ENCODE peak calls at places on chromosomes 11 and 22, in six cellular contexts. X is kidney, D is AG09319, Y is foreskin keratinocyte, N is endothelial cell, F is gastrocnemius medialis. Q is an unnamed sample.

GRCh38 chr22:43464809-43465208 is 53.0 kb downstream of the MPPED1 start:
- DNase-seq in X (no peak), D (no peak), Y (no peak), N (no peak), F (no peak), Q (no peak)

GRCh38 chr11:129435499-129436245 is 60.0 kb downstream of the BARX2 start:
- DNase-seq in X (no peak), D (no peak), Y (peak), N (no peak), F (no peak), Q (no peak)

GRCh38 chr22:42922374-42923177 is 65.5 kb upstream of the ARFGAP3 start:
- DNase-seq in X (no peak), D (no peak), Y (no peak), N (no peak), F (no peak), Q (peak)

GRCh38 chr22:49954991-49955580 is 5.5 kb upstream of the PIM3 start:
- DNase-seq in X (peak), D (no peak), Y (no peak), N (no peak), F (no peak), Q (no peak)

GRCh38 chr11:45262900-45263299 is 23.2 kb downstream of the SYT13 start:
- DNase-seq in X (no peak), D (no peak), Y (no peak), N (no peak), F (no peak), Q (no peak)

GRCh38 chr22:22425366-22425765 is 83.2 kb downstream of the ZNF280B start:
- DNase-seq in X (no peak), D (no peak), Y (no peak), N (no peak), F (no peak), Q (no peak)

GRCh38 chr22:27185099-27185709 is 527.8 kb downstream of the MIAT start:
- DNase-seq in X (no peak), D (no peak), Y (no peak), N (no peak), F (no peak), Q (no peak)

GRCh38 chr22:32531228-32531627 is 56.6 kb downstream of the FBXO7 start:
- DNase-seq in X (peak), D (no peak), Y (no peak), N (no peak), F (no peak), Q (no peak)

GRCh38 chr11:120224386-120224785 is 13.6 kb downstream of the OAF start:
- DNase-seq in X (no peak), D (no peak), Y (no peak), N (no peak), F (no peak), Q (no peak)

GRCh38 chr11:75345455-75346224 is 5.8 kb downstream of the ARRB1 start:
- DNase-seq in X (peak), D (no peak), Y (no peak), N (no peak), F (no peak), Q (no peak)

GRCh38 chr11:66841861-66842260 is 1.4 kb upstream of the RCE1 start:
- DNase-seq in X (peak), D (no peak), Y (no peak), N (no peak), F (no peak), Q (no peak)

GRCh38 chr11:11618973-11619435 is 2.8 kb downstream of the GALNT18 start:
- DNase-seq in X (no peak), D (no peak), Y (no peak), N (peak), F (no peak), Q (no peak)

GRCh38 chr22:30636226-30637077 is 871 bp downstream of the SLC35E4 start:
- DNase-seq in X (peak), D (no peak), Y (peak), N (peak), F (peak), Q (no peak)

GRCh38 chr11:130692220-130692619 is 224.1 kb downstream of the SNX19 start:
- DNase-seq in X (no peak), D (no peak), Y (no peak), N (no peak), F (no peak), Q (no peak)

GRCh38 chr11:48109046-48109666 is 107.5 kb upstream of the OR4B1 start:
- DNase-seq in X (no peak), D (peak), Y (no peak), N (no peak), F (no peak), Q (no peak)

GRCh38 chr11:11998091-11998781 is 10.2 kb downstream of the DKK3 start:
- DNase-seq in X (no peak), D (peak), Y (peak), N (no peak), F (no peak), Q (no peak)

GRCh38 chr11:12269446-12270214 is 107.7 kb upstream of the PARVA start:
- DNase-seq in X (no peak), D (no peak), Y (no peak), N (no peak), F (no peak), Q (no peak)

GRCh38 chr22:31945971-31946680 is 1.8 kb downstream of the YWHAH start:
- DNase-seq in X (no peak), D (no peak), Y (no peak), N (no peak), F (no peak), Q (peak)

GRCh38 chr11:35678471-35678870 is 15.9 kb downstream of the TRIM44 start:
- DNase-seq in X (no peak), D (no peak), Y (no peak), N (no peak), F (no peak), Q (no peak)

GRCh38 chr11:3901249-3902025 is 46.0 kb downstream of the STIM1 start:
- DNase-seq in X (no peak), D (no peak), Y (no peak), N (no peak), F (no peak), Q (no peak)

GRCh38 chr11:11426226-11426915 is 73.3 kb upstream of the CSNK2A3 start:
- DNase-seq in X (no peak), D (no peak), Y (no peak), N (no peak), F (no peak), Q (no peak)

GRCh38 chr22:46238541-46238940 is 11.6 kb downstream of the CDPF1 start:
- DNase-seq in X (no peak), D (no peak), Y (no peak), N (no peak), F (peak), Q (no peak)

GRCh38 chr11:126518996-126519351 is 163.5 kb downstream of the ST3GAL4 start:
- DNase-seq in X (no peak), D (no peak), Y (no peak), N (no peak), F (no peak), Q (no peak)

GRCh38 chr11:11505701-11506100 is 116.1 kb downstream of the GALNT18 start:
- DNase-seq in X (no peak), D (no peak), Y (no peak), N (no peak), F (no peak), Q (no peak)

GRCh38 chr11:128737704-128738103 is 43.8 kb downstream of the FLI1 start:
- DNase-seq in X (no peak), D (no peak), Y (no peak), N (no peak), F (no peak), Q (no peak)

DNA sequence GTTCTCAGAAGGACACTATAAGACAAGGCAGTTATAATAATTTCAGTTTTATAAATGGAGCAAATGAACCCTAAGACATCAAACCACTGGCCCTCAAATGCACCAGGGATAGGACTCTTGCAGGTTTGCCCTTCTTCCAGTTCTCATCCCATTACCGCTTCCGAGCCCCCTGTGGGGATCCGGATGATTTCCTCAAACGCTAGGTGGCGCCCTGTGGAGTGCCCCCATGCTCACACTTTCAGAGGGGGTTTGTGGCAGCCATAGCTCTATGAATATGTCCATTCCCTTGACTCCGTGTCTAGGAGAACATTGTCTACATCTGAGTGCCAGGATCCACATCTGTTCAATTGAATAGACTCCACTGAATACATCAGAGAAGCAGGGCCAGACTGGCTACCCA is 816.3 kb downstream of the NTM start:
- DNase-seq in X (no peak), D (no peak), Y (no peak), N (peak), F (no peak), Q (no peak)
- TF ChIP-seq CTCF in X (no peak), D (peak), Y (peak), N (peak), F (no peak), Q (peak)

GRCh38 chr11:1230456-1231395 is 7.9 kb downstream of the MUC5B start:
- DNase-seq in X (peak), D (no peak), Y (no peak), N (no peak), F (no peak), Q (peak)
- TF ChIP-seq CTCF in X (no peak), D (no peak), Y (no peak), N (no peak), F (no peak), Q (no peak)

GRCh38 chr11:68524681-68525080 is 64.1 kb downstream of the PPP6R3 start:
- DNase-seq in X (no peak), D (no peak), Y (no peak), N (no peak), F (no peak), Q (no peak)

GRCh38 chr11:68525320-68525719 is 64.8 kb downstream of the PPP6R3 start:
- DNase-seq in X (no peak), D (no peak), Y (no peak), N (no peak), F (no peak), Q (no peak)

GRCh38 chr11:68524213-68524612 is 63.7 kb downstream of the PPP6R3 start:
- DNase-seq in X (no peak), D (no peak), Y (no peak), N (no peak), F (no peak), Q (no peak)

GRCh38 chr11:68523743-68524142 is 63.2 kb downstream of the PPP6R3 start:
- DNase-seq in X (no peak), D (no peak), Y (no peak), N (no peak), F (no peak), Q (no peak)

DNA sequence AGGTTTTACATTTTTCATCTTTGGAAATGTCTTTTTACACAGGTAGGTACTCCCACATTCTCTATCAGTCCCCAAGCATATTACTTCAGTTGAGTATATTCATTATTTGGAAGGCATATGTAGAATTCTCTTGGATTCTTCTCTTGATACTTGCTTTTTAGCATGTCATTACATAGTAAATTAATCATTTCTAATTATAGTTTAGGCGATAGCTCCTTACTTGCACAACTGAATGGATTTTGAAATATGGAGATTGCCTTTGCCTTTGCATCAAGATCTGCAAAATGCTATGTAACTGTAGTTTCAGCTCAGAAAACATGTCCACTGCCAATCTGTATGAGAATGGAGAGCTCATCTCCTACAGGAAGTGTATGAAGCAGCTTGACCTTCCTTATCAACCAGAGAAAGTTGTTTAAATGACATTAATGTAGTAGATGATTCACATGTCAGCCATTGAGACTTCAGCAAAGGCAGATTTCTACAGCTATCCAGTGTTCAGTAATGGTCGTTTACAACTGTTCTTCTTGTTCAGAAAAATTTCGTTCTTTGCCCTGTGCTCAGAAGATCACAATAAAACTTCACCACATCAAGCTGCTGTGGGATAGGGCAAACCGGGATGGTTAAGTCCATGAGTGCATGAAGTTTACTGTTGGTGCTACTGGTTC is 61.5 kb downstream of the PPP6R3 start:
- DNase-seq in X (no peak), D (no peak), Y (no peak), N (no peak), F (no peak), Q (no peak)
- TF ChIP-seq CTCF in X (no peak), D (no peak), Y (no peak), N (no peak), F (no peak), Q (no peak)

GRCh38 chr22:35430897-35431322 is 31.0 kb downstream of the MCM5 start:
- DNase-seq in X (peak), D (peak), Y (peak), N (peak), F (peak), Q (no peak)

GRCh38 chr22:35431483-35432205 is 31.7 kb downstream of the MCM5 start:
- DNase-seq in X (peak), D (no peak), Y (no peak), N (no peak), F (no peak), Q (no peak)

GRCh38 chr22:35435201-35435712 is 35.3 kb downstream of the MCM5 start:
- DNase-seq in X (peak), D (no peak), Y (no peak), N (no peak), F (no peak), Q (no peak)

GRCh38 chr22:35434061-35434750 is 34.3 kb downstream of the MCM5 start:
- DNase-seq in X (no peak), D (no peak), Y (no peak), N (no peak), F (no peak), Q (no peak)

DNA sequence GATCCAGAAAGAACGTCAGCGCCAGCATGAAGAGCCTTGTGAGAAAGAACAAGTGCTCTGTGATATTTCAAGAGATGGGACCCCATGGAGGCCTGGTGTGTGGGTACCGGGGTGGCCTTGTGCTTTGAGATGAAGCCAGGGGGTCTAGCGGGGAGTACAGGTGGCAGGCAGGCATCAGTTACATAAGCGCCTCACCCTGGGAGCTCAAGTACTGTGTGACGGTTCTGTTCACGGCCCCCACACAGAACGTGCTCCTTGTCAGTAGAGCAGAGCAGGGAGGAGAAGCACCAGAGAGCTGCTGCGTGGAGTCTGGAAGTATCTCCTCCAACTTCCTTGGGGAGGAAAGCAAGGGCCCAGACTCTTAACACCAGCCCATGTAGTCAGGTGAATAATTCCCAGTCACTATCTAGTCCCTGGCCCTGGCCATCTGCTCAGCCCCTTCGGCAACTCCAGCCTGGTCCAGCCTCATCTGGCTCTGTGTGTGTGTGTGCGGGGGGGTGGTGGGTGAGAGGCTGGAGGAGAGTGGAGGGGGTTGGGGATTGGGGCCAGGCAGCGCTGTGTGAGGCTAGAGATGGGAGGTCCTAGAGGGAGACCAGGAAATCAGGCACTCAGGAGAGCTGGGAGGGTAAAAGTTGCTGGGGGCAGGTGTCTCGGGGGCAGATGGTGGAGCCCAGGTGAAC is 32.4 kb downstream of the MCM5 start:
- DNase-seq in X (peak), D (no peak), Y (no peak), N (no peak), F (no peak), Q (no peak)
- TF ChIP-seq CTCF in X (no peak), D (no peak), Y (no peak), N (no peak), F (no peak), Q (no peak)

DNA sequence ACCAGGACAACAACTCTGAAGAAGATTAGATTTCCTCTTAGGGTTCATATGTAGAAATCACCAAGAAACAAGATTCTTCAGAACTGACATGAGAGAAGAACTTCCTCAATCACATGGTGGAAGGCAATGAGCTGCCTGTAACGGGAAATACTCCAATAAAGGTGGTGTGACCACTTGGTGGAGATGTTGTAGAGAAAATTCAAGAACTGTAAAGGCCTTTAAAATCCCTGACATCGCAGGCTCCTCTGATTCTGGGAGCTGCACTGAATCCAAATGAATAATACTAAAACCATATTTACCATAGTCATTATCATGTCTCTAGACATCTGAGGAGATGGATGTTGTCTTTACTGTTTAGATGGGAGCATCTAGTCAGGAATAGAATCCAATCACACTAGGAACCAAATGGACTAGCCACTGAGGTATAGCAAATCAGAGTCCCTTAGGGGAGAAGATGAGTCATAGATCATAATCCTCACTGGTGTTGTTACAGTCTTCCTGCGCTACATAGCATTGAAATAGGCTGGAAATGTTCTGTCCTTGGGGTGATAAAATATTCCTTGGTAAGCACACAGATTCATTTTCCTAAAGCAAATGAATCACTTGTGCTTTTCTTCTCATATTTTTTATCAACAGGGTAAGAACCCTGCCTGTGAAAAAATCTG is 321.6 kb upstream of the TENM4 start:
- DNase-seq in X (no peak), D (no peak), Y (no peak), N (no peak), F (no peak), Q (no peak)
- TF ChIP-seq CTCF in X (peak), D (no peak), Y (peak), N (no peak), F (no peak), Q (no peak)

GRCh38 chr11:69704508-69705245 is 855 bp upstream of the FGF19 start:
- DNase-seq in X (no peak), D (no peak), Y (no peak), N (peak), F (no peak), Q (no peak)
- TF ChIP-seq CTCF in X (peak), D (peak), Y (peak), N (peak), F (peak), Q (peak)

GRCh38 chr22:48554893-48555552 is 1272.7 kb downstream of the BRD1 start:
- DNase-seq in X (no peak), D (no peak), Y (no peak), N (peak), F (no peak), Q (no peak)
- TF ChIP-seq CTCF in X (no peak), D (no peak), Y (no peak), N (no peak), F (no peak), Q (peak)

DNA sequence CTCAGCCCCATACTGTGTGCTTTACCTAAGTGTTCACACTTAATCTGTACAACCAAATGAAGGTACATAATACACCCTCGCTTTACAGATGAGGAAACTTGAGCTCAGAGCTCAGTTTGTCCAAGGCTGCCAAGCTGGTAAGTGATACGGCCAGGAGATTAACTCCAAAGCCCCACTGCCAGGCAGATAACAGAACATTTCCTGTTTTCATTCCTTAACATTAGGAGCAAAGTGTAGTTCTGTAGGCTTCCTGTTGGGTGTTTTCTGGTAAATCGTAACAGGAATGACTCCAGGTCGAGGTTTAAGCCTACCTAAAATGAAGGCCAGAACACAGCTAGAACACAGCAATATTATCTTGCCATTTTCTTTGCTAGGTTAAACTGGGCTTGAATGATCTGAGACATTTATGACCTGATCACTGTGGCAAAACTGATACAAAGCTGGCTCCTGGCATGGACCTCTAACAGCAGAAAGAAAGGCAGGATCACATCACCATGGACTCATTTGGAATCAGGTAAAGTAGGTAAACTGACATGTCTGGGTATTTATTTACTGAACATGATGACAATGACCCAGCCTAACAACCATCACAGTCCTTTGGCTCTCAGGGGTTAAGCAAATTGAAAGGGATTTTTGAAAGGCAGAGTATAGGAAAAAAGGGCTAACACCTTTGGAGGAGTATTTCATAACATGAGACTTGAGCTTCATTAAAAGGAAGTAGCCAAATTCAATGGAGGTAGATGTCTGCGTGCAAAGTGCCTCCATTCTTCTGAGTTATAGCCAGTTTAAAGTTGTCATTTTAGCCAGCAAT is 3.9 kb upstream of the NUP50 start:
- DNase-seq in X (no peak), D (no peak), Y (no peak), N (peak), F (no peak), Q (no peak)
- TF ChIP-seq CTCF in X (no peak), D (no peak), Y (peak), N (no peak), F (no peak), Q (peak)

GRCh38 chr11:116614306-116615210 is 158.2 kb downstream of the BUD13 start:
- DNase-seq in X (no peak), D (no peak), Y (no peak), N (no peak), F (no peak), Q (no peak)
- TF ChIP-seq CTCF in X (no peak), D (no peak), Y (no peak), N (no peak), F (no peak), Q (no peak)

DNA sequence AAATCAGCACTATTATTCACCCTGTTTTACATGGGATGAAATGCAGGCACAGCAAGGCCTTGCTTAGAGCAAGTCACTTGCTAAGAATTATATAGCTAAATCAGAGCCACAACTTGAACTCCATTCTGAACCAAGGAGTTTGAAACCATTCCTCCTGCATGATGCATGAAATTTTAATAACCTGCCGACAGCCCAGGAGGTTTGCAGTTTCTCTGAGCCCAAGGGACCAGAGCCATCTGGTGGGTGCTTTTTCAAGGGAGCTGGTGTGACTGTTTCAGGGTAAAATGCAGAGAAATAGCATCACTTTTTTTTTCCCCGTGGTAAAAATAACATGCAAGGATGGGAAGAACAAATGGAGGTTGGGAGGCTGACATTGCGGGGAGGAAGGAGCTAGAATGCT is 22.9 kb downstream of the NAV2 start:
- DNase-seq in X (no peak), D (no peak), Y (no peak), N (no peak), F (no peak), Q (no peak)
- TF ChIP-seq CTCF in X (no peak), D (peak), Y (peak), N (no peak), F (peak), Q (peak)